ENCODE peak calls at places on chromosomes 11 and 22, in six cellular contexts. One of them, this sample, is unnamed.

GRCh38 chr11:119668685-119669084 is 60.3 kb downstream of the NECTIN1 start:
- DNase-seq in DND-41: no peak
- DNase-seq in Caco-2: no peak
- DNase-seq in right lobe of liver: no peak
- DNase-seq in nephron progenitor cell: no peak
- DNase-seq in endothelial cell: no peak
- DNase-seq in this sample: no peak

GRCh38 chr22:44684506-44685383 is 17.3 kb upstream of the PRR5 start:
- DNase-seq in endothelial cell: peak; percentile 94
- DNase-seq in DND-41: peak; percentile 82
- DNase-seq in nephron progenitor cell: peak; percentile 86
- DNase-seq in Caco-2: peak; percentile 93
- DNase-seq in right lobe of liver: peak; percentile 85
- DNase-seq in this sample: peak; percentile 85

GRCh38 chr22:29700949-29701927 is 18.6 kb upstream of the CABP7 start:
- DNase-seq in right lobe of liver: no peak
- DNase-seq in endothelial cell: peak; percentile 31
- DNase-seq in nephron progenitor cell: no peak
- DNase-seq in Caco-2: peak; percentile 47
- DNase-seq in DND-41: no peak
- DNase-seq in this sample: peak; percentile 41

GRCh38 chr11:86906198-86906597 is 49.0 kb downstream of the FZD4 start:
- DNase-seq in nephron progenitor cell: no peak
- DNase-seq in right lobe of liver: no peak
- DNase-seq in DND-41: no peak
- DNase-seq in Caco-2: no peak
- DNase-seq in endothelial cell: no peak
- DNase-seq in this sample: no peak

GRCh38 chr11:60528465-60528864 is 13.3 kb downstream of the MS4A13 start:
- DNase-seq in DND-41: no peak
- DNase-seq in right lobe of liver: no peak
- DNase-seq in Caco-2: no peak
- DNase-seq in nephron progenitor cell: no peak
- DNase-seq in endothelial cell: no peak
- DNase-seq in this sample: no peak

GRCh38 chr11:126062679-126063509 is at the start of gene CDON:
- DNase-seq in Caco-2: peak; percentile 98
- DNase-seq in nephron progenitor cell: peak; percentile 96
- DNase-seq in endothelial cell: peak; percentile 95
- DNase-seq in DND-41: peak; percentile 90
- DNase-seq in right lobe of liver: peak; percentile 94
- DNase-seq in this sample: peak; percentile 97

GRCh38 chr22:30127749-30128166 is 47.5 kb downstream of the HORMAD2 start:
- DNase-seq in nephron progenitor cell: no peak
- DNase-seq in right lobe of liver: no peak
- DNase-seq in Caco-2: peak; percentile 27
- DNase-seq in DND-41: no peak
- DNase-seq in endothelial cell: no peak
- DNase-seq in this sample: no peak

GRCh38 chr11:14336507-14337503 is 22.2 kb downstream of the RRAS2 start:
- DNase-seq in nephron progenitor cell: no peak
- DNase-seq in right lobe of liver: no peak
- DNase-seq in Caco-2: no peak
- DNase-seq in endothelial cell: no peak
- DNase-seq in DND-41: no peak
- DNase-seq in this sample: no peak

GRCh38 chr22:44620841-44621382 is 81.1 kb upstream of the PRR5 start:
- DNase-seq in nephron progenitor cell: no peak
- DNase-seq in DND-41: no peak
- DNase-seq in Caco-2: no peak
- DNase-seq in endothelial cell: no peak
- DNase-seq in right lobe of liver: no peak
- DNase-seq in this sample: no peak

GRCh38 chr11:77559686-77560425 is 29.9 kb upstream of the AQP11 start:
- DNase-seq in nephron progenitor cell: no peak
- DNase-seq in Caco-2: no peak
- DNase-seq in endothelial cell: no peak
- DNase-seq in right lobe of liver: no peak
- DNase-seq in DND-41: no peak
- DNase-seq in this sample: no peak

GRCh38 chr11:121671276-121672168 is 218.8 kb upstream of the SORL1-AS1 start:
- DNase-seq in nephron progenitor cell: no peak
- DNase-seq in DND-41: no peak
- DNase-seq in endothelial cell: no peak
- DNase-seq in Caco-2: no peak
- DNase-seq in right lobe of liver: no peak
- DNase-seq in this sample: no peak

GRCh38 chr11:37748641-37749040 is 1150.6 kb upstream of the RAG2 start:
- DNase-seq in right lobe of liver: no peak
- DNase-seq in endothelial cell: no peak
- DNase-seq in nephron progenitor cell: no peak
- DNase-seq in DND-41: no peak
- DNase-seq in Caco-2: no peak
- DNase-seq in this sample: no peak

DNA sequence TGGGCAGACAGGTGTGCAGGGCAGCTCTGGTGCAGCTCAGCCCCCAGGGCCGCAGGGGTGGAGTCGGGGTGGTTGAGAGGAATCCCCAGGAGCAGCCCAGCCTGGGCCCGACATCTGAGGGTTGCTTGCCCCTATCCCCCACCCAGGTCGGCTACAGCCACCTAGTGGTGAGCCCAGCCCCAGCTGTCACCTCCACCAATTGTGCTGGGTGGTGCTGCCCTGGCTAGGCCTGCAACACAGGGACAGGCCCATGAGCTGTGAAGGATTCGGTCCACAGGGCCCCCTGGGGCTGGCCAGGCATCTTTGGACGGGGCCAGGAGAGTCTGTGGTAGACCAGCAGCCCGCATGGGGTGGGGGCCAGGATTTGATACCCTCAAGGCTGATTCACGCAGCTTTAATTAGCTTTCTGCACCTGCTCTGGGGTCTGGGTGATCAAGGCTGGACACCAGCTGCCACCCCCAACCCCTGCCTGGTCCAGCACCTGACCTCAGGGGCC is 29.5 kb downstream of the RTN4R start:
- DNase-seq in DND-41: peak; percentile 82
- DNase-seq in nephron progenitor cell: peak; percentile 64
- DNase-seq in endothelial cell: peak; percentile 66
- DNase-seq in Caco-2: peak; percentile 75
- DNase-seq in right lobe of liver: peak; percentile 78
- DNase-seq in this sample: peak; percentile 79
- TF ChIP-seq CTCF in DND-41: peak; percentile 90
- TF ChIP-seq CTCF in nephron progenitor cell: peak; percentile 52
- TF ChIP-seq CTCF in endothelial cell: peak; percentile 32
- TF ChIP-seq CTCF in Caco-2: peak; percentile 63
- TF ChIP-seq CTCF in right lobe of liver: peak; percentile 68
- TF ChIP-seq CTCF in this sample: peak; percentile 63

GRCh38 chr11:64254326-64254725 is 3.0 kb downstream of the PLCB3 start:
- DNase-seq in Caco-2: no peak
- DNase-seq in right lobe of liver: no peak
- DNase-seq in endothelial cell: no peak
- DNase-seq in nephron progenitor cell: no peak
- DNase-seq in DND-41: no peak
- DNase-seq in this sample: no peak
- TF ChIP-seq CTCF in Caco-2: no peak
- TF ChIP-seq CTCF in right lobe of liver: no peak
- TF ChIP-seq CTCF in endothelial cell: no peak
- TF ChIP-seq CTCF in nephron progenitor cell: no peak
- TF ChIP-seq CTCF in DND-41: no peak
- TF ChIP-seq CTCF in this sample: no peak

DNA sequence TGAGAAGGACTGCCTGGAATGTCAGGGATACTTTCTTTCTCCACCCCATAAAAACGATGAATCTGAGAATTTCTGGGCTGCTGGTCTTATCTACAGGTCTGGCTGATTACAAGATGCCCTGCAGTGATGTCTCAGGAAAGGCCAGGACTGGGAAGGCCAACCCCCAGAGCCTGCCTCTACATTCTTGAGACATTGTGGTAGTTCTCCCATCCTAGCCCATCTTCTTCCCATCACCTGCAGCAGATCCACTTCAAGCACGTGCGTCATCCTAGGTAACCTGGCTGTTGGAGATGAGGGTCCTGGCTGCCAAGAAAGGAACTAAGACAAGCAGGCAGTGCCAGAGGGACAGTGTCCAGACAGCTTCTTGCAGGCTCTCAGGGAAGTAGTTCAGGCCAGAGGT is 44.1 kb upstream of the E2F8 start:
- DNase-seq in endothelial cell: no peak
- DNase-seq in right lobe of liver: no peak
- DNase-seq in nephron progenitor cell: no peak
- DNase-seq in DND-41: no peak
- DNase-seq in Caco-2: no peak
- DNase-seq in this sample: no peak
- TF ChIP-seq CTCF in endothelial cell: no peak
- TF ChIP-seq CTCF in right lobe of liver: no peak
- TF ChIP-seq CTCF in nephron progenitor cell: no peak
- TF ChIP-seq CTCF in DND-41: no peak
- TF ChIP-seq CTCF in Caco-2: no peak
- TF ChIP-seq CTCF in this sample: no peak

DNA sequence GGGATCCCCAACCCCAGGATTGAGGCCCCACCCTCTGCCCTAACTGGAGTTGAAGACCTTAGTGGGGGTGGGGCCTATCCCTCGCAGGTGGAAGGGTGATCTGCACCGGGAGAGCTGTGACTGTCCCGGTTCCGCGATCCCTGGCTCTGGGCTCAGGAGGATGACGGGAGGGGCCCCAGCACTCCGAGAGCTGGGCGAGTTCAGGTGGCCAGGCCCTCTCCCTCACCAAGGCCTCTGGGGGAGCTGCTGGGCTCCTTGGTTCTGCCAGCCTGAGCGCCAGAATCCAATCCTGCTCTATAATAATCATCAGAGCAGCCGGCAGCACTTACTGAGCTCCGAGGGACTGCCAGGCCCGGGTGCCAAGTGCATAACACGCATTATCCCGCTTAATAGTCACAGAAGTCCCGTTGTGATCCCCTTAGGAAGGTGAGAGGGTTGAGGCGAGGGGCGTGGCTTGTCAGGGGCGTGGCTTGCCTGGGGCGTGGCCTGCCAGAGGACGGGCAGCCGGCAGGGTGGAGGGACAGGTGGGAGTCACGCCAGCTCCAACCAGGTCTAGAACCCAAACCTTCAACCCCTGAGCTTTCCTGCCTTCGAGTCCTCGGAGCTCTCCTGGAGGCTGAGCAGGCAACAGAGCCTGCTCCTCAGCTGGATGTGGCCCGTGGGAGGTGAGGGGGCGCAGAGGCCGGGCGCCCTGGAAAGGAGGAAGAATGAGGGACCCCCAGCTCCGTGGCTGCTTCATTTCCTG is 7.2 kb upstream of the SYT7 start:
- DNase-seq in nephron progenitor cell: peak; percentile 79
- DNase-seq in Caco-2: peak; percentile 89
- DNase-seq in right lobe of liver: peak; percentile 54
- DNase-seq in endothelial cell: peak; percentile 60
- DNase-seq in DND-41: peak; percentile 18
- DNase-seq in this sample: peak; percentile 80
- TF ChIP-seq CTCF in nephron progenitor cell: no peak
- TF ChIP-seq CTCF in Caco-2: peak; percentile 29
- TF ChIP-seq CTCF in right lobe of liver: no peak
- TF ChIP-seq CTCF in endothelial cell: no peak
- TF ChIP-seq CTCF in DND-41: no peak
- TF ChIP-seq CTCF in this sample: peak; percentile 28

GRCh38 chr11:36455658-36456111 is 54.4 kb downstream of the TRAF6 start:
- DNase-seq in endothelial cell: no peak
- DNase-seq in nephron progenitor cell: peak; percentile 34
- DNase-seq in right lobe of liver: no peak
- DNase-seq in Caco-2: no peak
- DNase-seq in DND-41: peak; percentile 23
- DNase-seq in this sample: peak; percentile 45

GRCh38 chr11:36456136-36456535 is 53.9 kb downstream of the TRAF6 start:
- DNase-seq in right lobe of liver: no peak
- DNase-seq in DND-41: no peak
- DNase-seq in Caco-2: no peak
- DNase-seq in endothelial cell: no peak
- DNase-seq in nephron progenitor cell: no peak
- DNase-seq in this sample: no peak

GRCh38 chr11:36459046-36459445 is 51.0 kb downstream of the TRAF6 start:
- DNase-seq in endothelial cell: no peak
- DNase-seq in Caco-2: no peak
- DNase-seq in DND-41: no peak
- DNase-seq in right lobe of liver: no peak
- DNase-seq in nephron progenitor cell: no peak
- DNase-seq in this sample: no peak

GRCh38 chr11:36460220-36460619 is 49.9 kb downstream of the TRAF6 start:
- DNase-seq in Caco-2: no peak
- DNase-seq in endothelial cell: no peak
- DNase-seq in DND-41: no peak
- DNase-seq in right lobe of liver: no peak
- DNase-seq in nephron progenitor cell: no peak
- DNase-seq in this sample: no peak

GRCh38 chr11:36458129-36458918 is 51.7 kb downstream of the TRAF6 start:
- DNase-seq in endothelial cell: no peak
- DNase-seq in right lobe of liver: no peak
- DNase-seq in Caco-2: no peak
- DNase-seq in DND-41: no peak
- DNase-seq in nephron progenitor cell: no peak
- DNase-seq in this sample: no peak
- TF ChIP-seq CTCF in endothelial cell: no peak
- TF ChIP-seq CTCF in right lobe of liver: no peak
- TF ChIP-seq CTCF in Caco-2: no peak
- TF ChIP-seq CTCF in DND-41: no peak
- TF ChIP-seq CTCF in nephron progenitor cell: no peak
- TF ChIP-seq CTCF in this sample: no peak

GRCh38 chr11:58508005-58508404 is at the start of gene OR5B21:
- DNase-seq in DND-41: no peak
- DNase-seq in nephron progenitor cell: no peak
- DNase-seq in Caco-2: no peak
- DNase-seq in endothelial cell: no peak
- DNase-seq in right lobe of liver: no peak
- DNase-seq in this sample: no peak

GRCh38 chr11:58508814-58509213 is 909 bp upstream of the OR5B21 start:
- DNase-seq in nephron progenitor cell: no peak
- DNase-seq in endothelial cell: no peak
- DNase-seq in Caco-2: no peak
- DNase-seq in DND-41: no peak
- DNase-seq in right lobe of liver: no peak
- DNase-seq in this sample: no peak

GRCh38 chr11:58509730-58510129 is 1.8 kb upstream of the OR5B21 start:
- DNase-seq in DND-41: no peak
- DNase-seq in nephron progenitor cell: no peak
- DNase-seq in Caco-2: no peak
- DNase-seq in endothelial cell: no peak
- DNase-seq in right lobe of liver: no peak
- DNase-seq in this sample: no peak

GRCh38 chr11:58513747-58514367 is 6.0 kb upstream of the OR5B21 start:
- DNase-seq in right lobe of liver: no peak
- DNase-seq in Caco-2: peak; percentile 70
- DNase-seq in nephron progenitor cell: peak; percentile 47
- DNase-seq in DND-41: peak; percentile 12
- DNase-seq in endothelial cell: peak; percentile 62
- DNase-seq in this sample: peak; percentile 43
- TF ChIP-seq CTCF in right lobe of liver: peak; percentile 43
- TF ChIP-seq CTCF in Caco-2: peak; percentile 72
- TF ChIP-seq CTCF in nephron progenitor cell: peak; percentile 65
- TF ChIP-seq CTCF in DND-41: peak; percentile 68
- TF ChIP-seq CTCF in endothelial cell: peak; percentile 51
- TF ChIP-seq CTCF in this sample: peak; percentile 72

GRCh38 chr11:59182457-59183151 is 10.7 kb downstream of the DTX4 start:
- DNase-seq in nephron progenitor cell: no peak
- DNase-seq in DND-41: no peak
- DNase-seq in endothelial cell: no peak
- DNase-seq in Caco-2: peak; percentile 77
- DNase-seq in right lobe of liver: no peak
- DNase-seq in this sample: peak; percentile 53
- TF ChIP-seq CTCF in nephron progenitor cell: peak; percentile 12
- TF ChIP-seq CTCF in DND-41: peak; percentile 32
- TF ChIP-seq CTCF in endothelial cell: peak; percentile 41
- TF ChIP-seq CTCF in Caco-2: peak; percentile 70
- TF ChIP-seq CTCF in right lobe of liver: peak; percentile 37
- TF ChIP-seq CTCF in this sample: peak; percentile 9

This sample was measured in body of pancreas.